ENCODE peak calls at places on chromosome 6, in four cellular contexts. J, I, R and Q are unnamed samples.

GRCh38 chr6:168226832-168227434 is 92.6 kb downstream of the DACT2 start:
- DNase-seq in R (no peak), I (no peak), J (no peak), Q (no peak)

GRCh38 chr6:146697921-146698320 is 99.1 kb downstream of the ADGB start:
- DNase-seq in R (no peak), I (no peak), J (no peak), Q (no peak)

GRCh38 chr6:100121854-100122609 is 128.0 kb upstream of the MCHR2 start:
- DNase-seq in I (no peak), R (no peak), J (no peak), Q (no peak)

GRCh38 chr6:44043479-44044153 is 83.6 kb downstream of the MRPL14 start:
- DNase-seq in R (peak), I (no peak), J (no peak), Q (no peak)

GRCh38 chr6:108179741-108180140 is 13.9 kb downstream of the NR2E1 start:
- DNase-seq in I (no peak), R (no peak), J (no peak), Q (no peak)

GRCh38 chr6:26273673-26274595 is 91.1 kb upstream of the BTN3A2 start:
- DNase-seq in I (no peak), R (no peak), J (no peak), Q (peak)

GRCh38 chr6:27517928-27518787 is 45.3 kb upstream of the ZNF184 start:
- DNase-seq in I (no peak), J (no peak), R (no peak), Q (no peak)

GRCh38 chr6:56656466-56656865 is 13.8 kb upstream of the DST start:
- DNase-seq in J (no peak), R (no peak), I (no peak), Q (no peak)

GRCh38 chr6:167420858-167421766 is 96.2 kb downstream of the TTLL2 start:
- DNase-seq in R (no peak), I (no peak), J (no peak), Q (no peak)

DNA sequence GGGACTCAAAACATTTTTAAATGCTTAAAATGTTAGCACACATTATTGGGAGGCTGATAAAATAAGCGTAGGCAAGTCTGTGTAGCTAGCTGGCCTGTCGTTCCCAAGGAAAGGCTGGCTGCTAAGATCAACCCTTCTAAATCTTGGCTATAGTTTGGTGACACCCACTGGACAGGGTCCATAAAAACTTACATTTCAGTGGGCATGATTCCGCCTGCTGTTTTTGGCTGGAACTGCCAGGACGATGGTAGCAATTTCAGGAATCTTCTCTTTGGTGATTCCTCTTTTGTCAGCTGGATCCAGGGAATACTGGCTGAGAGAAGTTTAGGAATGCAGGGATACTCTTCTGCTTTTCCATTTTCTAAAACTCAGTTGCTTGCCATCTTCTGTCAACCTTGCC is 162.2 kb downstream of the NKAIN2 start:
- DNase-seq in J (peak), I (no peak), R (no peak), Q (peak)
- TF ChIP-seq CTCF in J (no peak), I (peak), R (peak), Q (peak)

DNA sequence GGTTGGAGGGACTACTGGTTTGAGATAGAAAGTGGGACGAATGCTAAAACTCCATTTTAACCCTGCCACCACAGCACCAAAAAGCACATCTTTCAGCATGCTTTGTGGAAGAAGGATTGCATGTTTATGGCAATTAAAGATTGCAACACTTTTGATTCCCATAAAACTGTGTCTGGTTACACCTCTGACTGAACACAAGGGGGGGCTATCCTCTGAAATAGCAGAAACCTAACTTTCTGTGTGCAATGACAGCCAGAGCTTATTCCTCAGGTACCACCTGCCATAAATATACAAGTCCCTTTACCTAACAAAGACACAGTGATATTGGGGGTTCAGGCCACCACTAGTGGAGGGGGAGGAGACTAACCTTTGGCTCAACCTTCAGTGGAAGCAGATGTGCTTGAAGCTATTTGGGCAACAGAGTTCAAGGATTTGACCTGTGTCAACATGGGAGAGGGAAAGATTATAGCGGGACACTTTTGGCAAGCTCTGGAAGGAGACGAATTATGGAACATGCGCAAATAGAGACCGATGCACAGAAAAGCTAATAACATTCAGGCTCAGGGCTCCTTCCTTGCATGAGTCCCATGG is 9.6 kb upstream of the PLG start:
- DNase-seq in J (no peak), R (no peak), I (no peak), Q (no peak)
- TF ChIP-seq CTCF in J (no peak), R (no peak), I (no peak), Q (peak)

GRCh38 chr6:39100358-39100757 is 14.6 kb downstream of the SAYSD1 start:
- DNase-seq in J (no peak), I (no peak), R (no peak), Q (no peak)

GRCh38 chr6:39107034-39107433 is 8.0 kb downstream of the SAYSD1 start:
- DNase-seq in R (no peak), I (no peak), J (no peak), Q (no peak)

GRCh38 chr6:39104528-39104927 is 10.5 kb downstream of the SAYSD1 start:
- DNase-seq in R (no peak), I (no peak), J (no peak), Q (no peak)

GRCh38 chr6:39102821-39103136 is 12.2 kb downstream of the SAYSD1 start:
- DNase-seq in J (no peak), I (no peak), R (no peak), Q (no peak)

GRCh38 chr6:39102024-39102820 is 12.8 kb downstream of the SAYSD1 start:
- DNase-seq in J (peak), R (peak), I (no peak), Q (no peak)
- TF ChIP-seq CTCF in J (peak), R (peak), I (peak), Q (peak)

GRCh38 chr6:28988536-28989415 is 16.3 kb downstream of the ZNF311 start:
- DNase-seq in J (peak), R (peak), I (peak), Q (peak)
- TF ChIP-seq CTCF in J (peak), R (no peak), I (no peak), Q (peak)

GRCh38 chr6:138752017-138752416 is 21.6 kb upstream of the CCDC28A start:
- DNase-seq in R (no peak), J (no peak), I (no peak), Q (no peak)
- TF ChIP-seq CTCF in R (no peak), J (peak), I (no peak), Q (no peak)

GRCh38 chr6:551829-552350 is 105.0 kb downstream of the HUS1B start:
- DNase-seq in R (no peak), I (no peak), J (no peak), Q (no peak)
- TF ChIP-seq CTCF in R (no peak), I (no peak), J (no peak), Q (no peak)

GRCh38 chr6:3653528-3654070 is 97.9 kb downstream of the PXDC1 start:
- DNase-seq in R (no peak), I (no peak), J (no peak), Q (no peak)
- TF ChIP-seq CTCF in R (no peak), I (no peak), J (no peak), Q (no peak)

GRCh38 chr6:88899569-88900316 is 63.7 kb downstream of the RNGTT start:
- DNase-seq in I (no peak), J (no peak), R (no peak), Q (peak)
- TF ChIP-seq CTCF in I (no peak), J (peak), R (no peak), Q (peak)

GRCh38 chr6:14903176-14904088 is 342.4 kb upstream of the JARID2 start:
- DNase-seq in I (no peak), R (no peak), J (no peak), Q (peak)

GRCh38 chr6:14910692-14911547 is 334.9 kb upstream of the JARID2 start:
- DNase-seq in J (no peak), I (peak), R (no peak), Q (no peak)

GRCh38 chr6:14906621-14907020 is 339.2 kb upstream of the JARID2 start:
- DNase-seq in R (no peak), J (no peak), I (no peak), Q (no peak)

GRCh38 chr6:14900919-14901318 is 344.9 kb upstream of the JARID2 start:
- DNase-seq in J (no peak), R (no peak), I (no peak), Q (no peak)

GRCh38 chr6:14905201-14905600 is 340.7 kb upstream of the JARID2 start:
- DNase-seq in I (no peak), R (no peak), J (no peak), Q (no peak)
- TF ChIP-seq CTCF in I (no peak), R (no peak), J (no peak), Q (no peak)

GRCh38 chr6:132525866-132526265 is 12.2 kb upstream of the TAAR9 start:
- DNase-seq in I (no peak), R (no peak), J (no peak), Q (no peak)

GRCh38 chr6:132527791-132528190 is 10.3 kb upstream of the TAAR9 start:
- DNase-seq in R (no peak), I (no peak), J (no peak), Q (peak)

GRCh38 chr6:132526461-132526860 is 11.6 kb upstream of the TAAR9 start:
- DNase-seq in I (no peak), R (no peak), J (no peak), Q (no peak)

GRCh38 chr6:132524639-132525038 is 11.7 kb upstream of the STX7 start:
- DNase-seq in J (no peak), I (no peak), R (no peak), Q (no peak)

GRCh38 chr6:132530293-132530974 is 7.6 kb upstream of the TAAR9 start:
- DNase-seq in R (no peak), I (no peak), J (peak), Q (peak)
- TF ChIP-seq CTCF in R (peak), I (peak), J (peak), Q (peak)